ENCODE peak calls at places on chromosomes 6 and 20, in four cellular contexts. T, U, H and G are unnamed samples.
A peak's percentile ranks its signal among the peaks of the same experiment; 100 is the strongest.

GRCh38 chr20:52572687-52573086 is 381.1 kb upstream of the ZFP64 start:
- DNase-seq in T (no peak), U (no peak), H (no peak), G (no peak)

GRCh38 chr6:107714104-107714503 is 110.0 kb downstream of the SCML4 start:
- DNase-seq in T (no peak), U (no peak), H (no peak), G (no peak)

GRCh38 chr6:46440133-46440532 is 51.1 kb downstream of the RCAN2 start:
- DNase-seq in T (no peak), U (no peak), H (no peak), G (no peak)

GRCh38 chr6:105192707-105193465 is 13.1 kb upstream of the POPDC3 start:
- DNase-seq in T (no peak), U (no peak), H (no peak), G (no peak)

GRCh38 chr6:15953152-15953880 is 175.6 kb upstream of the MYLIP start:
- DNase-seq in T (no peak), U (no peak), H (no peak), G (no peak)

GRCh38 chr6:109526905-109527628 is 44.0 kb upstream of the ZBTB24 start:
- DNase-seq in T (peak; percentile 35), U (peak; percentile 63), H (peak; percentile 65), G (peak; percentile 28)

GRCh38 chr20:57498425-57499400 is 26.2 kb downstream of the CTCFL start:
- DNase-seq in T (no peak), U (peak; percentile 40), H (no peak), G (no peak)

GRCh38 chr20:3655032-3655405 is 8.2 kb downstream of the GFRA4 start:
- DNase-seq in T (no peak), U (no peak), H (no peak), G (no peak)

GRCh38 chr6:40436685-40437604 is 150.2 kb downstream of the LRFN2 start:
- DNase-seq in T (no peak), U (no peak), H (no peak), G (no peak)

GRCh38 chr6:105805581-105806023 is 280.5 kb upstream of the PRDM1 start:
- DNase-seq in T (peak; percentile 17), U (no peak), H (no peak), G (no peak)

GRCh38 chr6:37538107-37538506 is 38.4 kb upstream of the CCDC167 start:
- DNase-seq in T (peak; percentile 59), U (peak; percentile 43), H (peak; percentile 39), G (no peak)

GRCh38 chr6:168277274-168277669 is 42.3 kb downstream of the DACT2 start:
- DNase-seq in T (no peak), U (no peak), H (no peak), G (no peak)

GRCh38 chr6:52663120-52663934 is 7.6 kb upstream of the TMEM14A start:
- DNase-seq in T (peak; percentile 61), U (peak; percentile 69), H (peak; percentile 77), G (peak; percentile 66)

GRCh38 chr20:14925286-14925685 is 587.9 kb upstream of the FLRT3 start:
- DNase-seq in T (no peak), U (no peak), H (no peak), G (no peak)

GRCh38 chr6:126339796-126340750 is at the start of gene CENPW:
- DNase-seq in T (peak; percentile 97), U (peak; percentile 82), H (peak; percentile 88), G (peak; percentile 48)

GRCh38 chr20:63100926-63101699 is 94.3 kb upstream of the BHLHE23 start:
- DNase-seq in T (no peak), U (no peak), H (no peak), G (no peak)

GRCh38 chr6:163971841-163972838 is 557.6 kb downstream of the QKI start:
- DNase-seq in T (no peak), U (no peak), H (peak; percentile 7), G (no peak)

GRCh38 chr6:13903399-13903798 is 21.4 kb upstream of the RNF182 start:
- DNase-seq in T (no peak), U (no peak), H (no peak), G (no peak)

GRCh38 chr20:871436-871835 is 37.9 kb downstream of the FAM110A start:
- DNase-seq in T (no peak), U (no peak), H (no peak), G (no peak)

GRCh38 chr20:49868964-49869363 is 46.4 kb downstream of the SPATA2 start:
- DNase-seq in T (peak; percentile 43), U (no peak), H (no peak), G (no peak)

GRCh38 chr20:45972500-45973183 is 639 bp upstream of the ZNF335 start:
- DNase-seq in T (no peak), U (no peak), H (no peak), G (no peak)

GRCh38 chr6:126625019-126625418 is 285.1 kb downstream of the CENPW start:
- DNase-seq in T (no peak), U (peak; percentile 5), H (no peak), G (no peak)

GRCh38 chr6:32176476-32177181 is 745 bp upstream of the AGPAT1 start:
- DNase-seq in T (peak; percentile 50), U (peak; percentile 51), H (no peak), G (no peak)

GRCh38 chr6:17429381-17430061 is 36.1 kb downstream of the CAP2 start:
- DNase-seq in T (no peak), U (no peak), H (no peak), G (no peak)

GRCh38 chr20:54668271-54669053 is 193.1 kb downstream of the DOK5 start:
- DNase-seq in T (peak; percentile 29), U (peak; percentile 26), H (peak; percentile 41), G (no peak)
- TF ChIP-seq CHD2 in T (no peak), U (no peak), H (no peak), G (no peak)

GRCh38 chr6:81446509-81446908 is 306.0 kb downstream of the TENT5A start:
- DNase-seq in T (no peak), U (no peak), H (no peak), G (no peak)

GRCh38 chr6:81450180-81450579 is 302.3 kb downstream of the TENT5A start:
- DNase-seq in T (no peak), U (peak; percentile 2), H (peak; percentile 15), G (no peak)

GRCh38 chr6:81451787-81452186 is 300.7 kb downstream of the TENT5A start:
- DNase-seq in T (no peak), U (peak; percentile 60), H (peak; percentile 69), G (no peak)
- TF ChIP-seq ESRRA in T (no peak), U (no peak), H (no peak), G (no peak)

GRCh38 chr20:35294293-35294685 is 2.1 kb upstream of the FAM83C start:
- DNase-seq in T (no peak), U (no peak), H (no peak), G (no peak)
- TF ChIP-seq CHD2 in T (no peak), U (no peak), H (no peak), G (no peak)

DNA sequence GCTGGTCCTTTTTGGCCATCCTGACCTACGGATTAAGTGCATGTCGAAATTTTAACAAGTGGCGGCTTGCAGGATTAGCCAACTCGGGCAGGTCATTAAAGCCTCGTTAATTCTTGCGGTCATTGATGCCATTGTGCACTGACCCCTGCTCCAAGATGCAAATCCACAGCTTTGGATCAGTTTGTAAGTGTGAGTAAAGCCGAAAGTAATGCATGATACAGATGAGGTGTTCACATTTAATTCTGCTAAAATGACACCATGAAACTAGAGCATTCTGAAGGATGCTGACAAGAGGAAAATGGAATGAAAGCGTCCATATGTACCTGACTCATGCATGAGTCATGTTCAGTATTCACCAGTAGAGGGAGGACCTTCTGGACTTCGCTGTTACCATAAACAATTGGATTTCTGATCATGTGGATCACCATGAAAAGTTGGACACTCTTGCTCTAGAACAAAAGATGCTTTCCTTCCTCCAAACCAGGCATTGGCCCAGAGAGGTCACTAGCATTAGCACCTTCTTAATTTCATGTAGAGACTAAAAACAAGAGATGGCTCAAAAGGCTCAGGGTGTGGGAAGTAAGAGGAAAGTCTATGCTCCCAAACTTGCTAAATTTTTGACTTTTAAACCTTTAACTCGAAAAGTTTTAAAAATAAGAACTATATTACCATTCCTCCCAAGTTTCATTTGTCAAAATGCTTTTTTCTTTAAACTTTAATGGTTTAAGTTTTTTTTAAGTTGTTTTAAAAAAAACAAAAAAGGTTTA is 48.0 kb downstream of the MUC22 start:
- DNase-seq in T (peak; percentile 68), U (peak; percentile 68), H (peak; percentile 61), G (no peak)
- TF ChIP-seq ESRRA in T (no peak), U (no peak), H (no peak), G (no peak)

DNA sequence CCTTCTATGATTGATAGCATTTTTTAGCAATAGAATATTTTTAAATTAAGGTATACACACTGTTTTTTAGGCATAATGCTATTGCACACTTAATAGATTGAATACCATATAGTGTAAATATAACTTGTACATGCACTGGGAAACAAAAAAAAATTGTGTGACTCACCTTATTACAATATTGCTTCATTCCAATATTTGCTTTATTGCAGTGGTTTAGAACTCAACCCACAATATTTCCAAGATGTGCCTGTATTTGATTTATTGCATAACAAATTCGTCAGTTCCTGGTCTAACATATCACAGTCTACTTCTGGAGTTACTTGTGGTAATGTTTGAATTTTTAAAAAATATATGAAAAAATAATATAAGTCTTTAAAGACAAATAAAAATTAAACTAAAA is 41.9 kb upstream of the DEFB112 start:
- DNase-seq in T (no peak), U (no peak), H (peak; percentile 5), G (no peak)
- TF ChIP-seq CHD2 in T (no peak), U (no peak), H (no peak), G (no peak)

GRCh38 chr6:1605822-1606532 is 3.7 kb upstream of the FOXC1 start:
- DNase-seq in T (no peak), U (no peak), H (no peak), G (no peak)
- TF ChIP-seq ESRRA in T (no peak), U (no peak), H (no peak), G (no peak)